ENCODE peak calls at places on chromosome 1, in six cellular contexts. One of them, this sample, is unnamed. For H3K4me1, the result is how much of the 10 kb centered on the place peaks cover.

GRCh38 chr1:15353839-15354579 is 55.7 kb upstream of the EFHD2 start:
- DNase-seq in esophagus squamous epithelium: no peak
- DNase-seq in heart left ventricle: peak
- DNase-seq in HCT116: peak
- DNase-seq in H1: no peak
- DNase-seq in A549: no peak
- DNase-seq in this sample: no peak

GRCh38 chr1:3922201-3922725 is 22.2 kb upstream of the C1orf174 start:
- DNase-seq in esophagus squamous epithelium: no peak
- DNase-seq in heart left ventricle: no peak
- DNase-seq in HCT116: no peak
- DNase-seq in H1: no peak
- DNase-seq in A549: no peak
- DNase-seq in this sample: no peak

GRCh38 chr1:201774224-201774982 is 54.6 kb upstream of the IPO9 start:
- DNase-seq in esophagus squamous epithelium: no peak
- DNase-seq in heart left ventricle: no peak
- DNase-seq in HCT116: no peak
- DNase-seq in H1: no peak
- DNase-seq in A549: no peak
- DNase-seq in this sample: no peak

GRCh38 chr1:112515311-112516009 is 6.7 kb downstream of the WNT2B start:
- DNase-seq in esophagus squamous epithelium: no peak
- DNase-seq in heart left ventricle: no peak
- DNase-seq in HCT116: no peak
- DNase-seq in H1: no peak
- DNase-seq in A549: no peak
- DNase-seq in this sample: no peak

GRCh38 chr1:245156041-245156735 is 1.4 kb downstream of the KIF26B start:
- DNase-seq in esophagus squamous epithelium: no peak
- DNase-seq in heart left ventricle: peak
- DNase-seq in HCT116: peak
- DNase-seq in H1: peak
- DNase-seq in A549: peak
- DNase-seq in this sample: peak

GRCh38 chr1:109668123-109668800 is 405 bp downstream of the GSTM2 start:
- DNase-seq in esophagus squamous epithelium: no peak
- DNase-seq in heart left ventricle: no peak
- DNase-seq in HCT116: no peak
- DNase-seq in H1: no peak
- DNase-seq in A549: no peak
- DNase-seq in this sample: no peak

GRCh38 chr1:43994794-43995790 is 3.7 kb downstream of the CCDC24 start:
- DNase-seq in esophagus squamous epithelium: no peak
- DNase-seq in heart left ventricle: no peak
- DNase-seq in HCT116: no peak
- DNase-seq in H1: peak
- DNase-seq in A549: peak
- DNase-seq in this sample: no peak

GRCh38 chr1:198290089-198290683 is 133.4 kb downstream of the NEK7 start:
- DNase-seq in esophagus squamous epithelium: no peak
- DNase-seq in heart left ventricle: no peak
- DNase-seq in HCT116: no peak
- DNase-seq in H1: no peak
- DNase-seq in A549: no peak
- DNase-seq in this sample: no peak

GRCh38 chr1:91751281-91751680 is 134.7 kb downstream of the TGFBR3 start:
- DNase-seq in esophagus squamous epithelium: no peak
- DNase-seq in heart left ventricle: peak
- DNase-seq in HCT116: no peak
- DNase-seq in H1: no peak
- DNase-seq in A549: no peak
- DNase-seq in this sample: peak

GRCh38 chr1:61183471-61184034 is 101.2 kb downstream of the NFIA start:
- DNase-seq in esophagus squamous epithelium: no peak
- DNase-seq in heart left ventricle: peak
- DNase-seq in HCT116: no peak
- DNase-seq in H1: no peak
- DNase-seq in A549: no peak
- DNase-seq in this sample: peak

GRCh38 chr1:6962956-6963915 is 178.0 kb downstream of the CAMTA1 start:
- DNase-seq in esophagus squamous epithelium: no peak
- DNase-seq in heart left ventricle: peak
- DNase-seq in HCT116: peak
- DNase-seq in H1: peak
- DNase-seq in A549: peak
- DNase-seq in this sample: peak

GRCh38 chr1:38029725-38030511 is 16.7 kb downstream of the POU3F1 start:
- DNase-seq in esophagus squamous epithelium: no peak
- DNase-seq in heart left ventricle: peak
- DNase-seq in HCT116: no peak
- DNase-seq in H1: peak
- DNase-seq in A549: no peak
- DNase-seq in this sample: peak

GRCh38 chr1:116482490-116482889 is 88.3 kb downstream of the CD58 start:
- DNase-seq in esophagus squamous epithelium: no peak
- DNase-seq in heart left ventricle: no peak
- DNase-seq in HCT116: no peak
- DNase-seq in H1: no peak
- DNase-seq in A549: no peak
- DNase-seq in this sample: no peak

GRCh38 chr1:182259963-182260362 is 131.6 kb downstream of the GLUL start:
- DNase-seq in esophagus squamous epithelium: no peak
- DNase-seq in heart left ventricle: no peak
- DNase-seq in HCT116: no peak
- DNase-seq in H1: no peak
- DNase-seq in A549: no peak
- DNase-seq in this sample: no peak

GRCh38 chr1:235739631-235740030 is 90.0 kb upstream of the GNG4 start:
- DNase-seq in esophagus squamous epithelium: no peak
- DNase-seq in heart left ventricle: no peak
- DNase-seq in HCT116: no peak
- DNase-seq in H1: no peak
- DNase-seq in A549: no peak
- DNase-seq in this sample: no peak

GRCh38 chr1:12203216-12204007 is 26.4 kb upstream of the VPS13D start:
- DNase-seq in esophagus squamous epithelium: no peak
- DNase-seq in heart left ventricle: no peak
- DNase-seq in HCT116: no peak
- DNase-seq in H1: no peak
- DNase-seq in A549: no peak
- DNase-seq in this sample: no peak

GRCh38 chr1:44044071-44044801 is 13.0 kb upstream of the SLC6A9 start:
- DNase-seq in esophagus squamous epithelium: no peak
- DNase-seq in heart left ventricle: no peak
- DNase-seq in HCT116: no peak
- DNase-seq in H1: no peak
- DNase-seq in A549: no peak
- DNase-seq in this sample: no peak

GRCh38 chr1:217091601-217092000 is 368.4 kb upstream of the ESRRG start:
- DNase-seq in esophagus squamous epithelium: no peak
- DNase-seq in heart left ventricle: no peak
- DNase-seq in HCT116: no peak
- DNase-seq in H1: no peak
- DNase-seq in A549: no peak
- DNase-seq in this sample: no peak

GRCh38 chr1:169484683-169485426 is 889 bp downstream of the SLC19A2 start:
- DNase-seq in esophagus squamous epithelium: no peak
- DNase-seq in heart left ventricle: peak
- DNase-seq in HCT116: no peak
- DNase-seq in H1: no peak
- DNase-seq in A549: peak
- DNase-seq in this sample: peak

GRCh38 chr1:2241820-2242219 is 13.7 kb downstream of the SKI start:
- DNase-seq in esophagus squamous epithelium: no peak
- DNase-seq in heart left ventricle: peak
- DNase-seq in HCT116: no peak
- DNase-seq in H1: no peak
- DNase-seq in A549: no peak
- DNase-seq in this sample: no peak

GRCh38 chr1:8314346-8315280 is 3.3 kb upstream of the SLC45A1 start:
- DNase-seq in esophagus squamous epithelium: no peak
- DNase-seq in heart left ventricle: peak
- DNase-seq in HCT116: peak
- DNase-seq in H1: peak
- DNase-seq in A549: peak
- DNase-seq in this sample: peak

DNA sequence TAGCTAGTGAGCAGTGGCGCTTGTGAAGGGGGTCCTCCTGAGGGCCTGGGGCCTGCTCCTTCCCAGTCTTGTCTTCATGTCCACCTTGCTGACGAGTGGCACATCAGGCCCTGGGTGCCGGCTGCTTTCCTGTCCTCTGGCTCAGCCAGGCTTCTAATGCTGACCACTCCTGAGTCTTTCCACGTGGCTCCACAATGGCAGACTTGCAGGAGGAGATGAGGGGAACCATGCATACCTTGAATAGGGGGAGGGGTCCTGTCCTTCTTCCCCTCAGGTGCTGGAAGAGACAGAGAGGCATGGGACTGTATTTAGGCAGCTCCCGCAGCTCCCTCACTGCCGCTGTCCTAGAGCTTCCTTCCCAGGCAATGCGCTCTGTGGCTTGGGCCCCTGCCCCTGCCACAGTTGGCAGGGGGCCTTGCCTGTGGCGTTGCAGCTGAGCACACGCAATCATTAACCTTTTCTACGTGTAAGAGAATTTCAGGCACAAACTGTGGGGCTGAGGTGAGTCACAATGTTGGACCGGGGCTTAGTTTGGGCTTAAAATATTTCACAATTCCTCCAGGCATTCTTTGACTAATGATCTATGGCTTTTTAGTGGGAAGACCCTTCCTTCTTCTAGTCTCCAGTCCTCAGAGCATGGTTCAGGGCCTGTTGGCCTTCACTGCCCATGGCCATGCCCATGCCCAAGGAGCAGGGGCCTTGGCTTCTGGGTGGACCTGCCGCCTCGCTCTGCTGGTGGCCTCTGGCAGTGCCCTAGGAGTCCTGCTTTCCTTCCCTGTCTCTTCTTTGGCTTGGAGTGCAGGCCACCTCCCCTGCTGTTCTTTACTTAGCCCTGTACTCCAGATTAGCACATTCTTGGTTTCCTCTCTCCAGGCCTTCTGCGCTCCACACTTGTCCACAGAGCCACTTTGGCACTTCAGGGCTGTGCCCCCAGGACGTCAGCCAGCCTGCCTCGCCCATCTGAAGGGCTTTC is 39.1 kb downstream of the MAPKAPK2 start:
- DNase-seq in esophagus squamous epithelium: no peak
- DNase-seq in heart left ventricle: peak
- DNase-seq in HCT116: no peak
- DNase-seq in H1: no peak
- DNase-seq in A549: peak
- DNase-seq in this sample: peak
- H3K4me1 ChIP-seq in esophagus squamous epithelium: half or more
- H3K4me1 ChIP-seq in heart left ventricle: half or more
- H3K4me1 ChIP-seq in HCT116: under half
- H3K4me1 ChIP-seq in H1: under half
- H3K4me1 ChIP-seq in A549: half or more
- H3K4me1 ChIP-seq in this sample: half or more

DNA sequence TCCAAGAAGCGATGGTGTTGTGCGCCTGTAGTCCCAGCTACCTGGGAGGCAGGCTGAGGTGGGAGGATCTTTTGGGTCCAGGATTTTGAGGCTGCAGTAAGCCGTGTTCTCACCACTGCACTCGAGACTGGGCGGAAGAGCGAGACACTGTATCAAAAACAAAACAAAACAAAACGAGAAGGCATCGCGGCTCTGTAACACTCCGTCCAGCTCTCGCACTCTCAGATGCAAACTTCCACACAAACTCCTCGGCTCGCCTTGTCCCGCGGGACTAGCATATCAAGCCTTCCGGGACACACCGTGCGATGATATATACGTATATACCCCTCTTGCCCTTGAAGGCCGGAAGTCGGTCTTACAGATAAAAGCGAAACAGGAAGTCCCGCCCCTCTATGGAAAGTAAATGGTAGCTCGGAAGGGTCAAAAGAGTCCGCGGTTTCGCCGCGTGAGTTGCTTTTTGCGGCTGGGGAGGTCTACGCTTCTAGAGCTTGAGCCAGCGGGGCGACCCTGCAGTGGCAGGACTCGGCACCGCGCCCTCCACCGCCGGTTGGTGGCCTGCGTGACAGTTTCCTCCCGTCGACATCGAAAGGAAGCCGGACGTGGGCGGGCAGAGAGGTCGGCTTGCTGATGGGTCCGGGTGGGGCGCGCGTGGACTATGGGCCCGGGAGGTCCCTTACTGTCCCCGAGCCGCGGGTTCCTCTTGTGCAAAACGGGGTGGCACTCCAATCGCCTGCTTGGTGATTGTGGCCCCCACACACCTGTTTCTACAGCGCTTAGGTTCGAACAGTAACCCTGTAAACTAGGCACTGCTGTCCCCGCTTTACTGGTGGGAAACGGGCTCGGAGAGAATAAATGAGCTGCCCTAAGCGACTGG is at the start of gene COA6:
- DNase-seq in esophagus squamous epithelium: peak
- DNase-seq in heart left ventricle: peak
- DNase-seq in HCT116: peak
- DNase-seq in H1: peak
- DNase-seq in A549: peak
- DNase-seq in this sample: peak
- TF ChIP-seq POLR2A in esophagus squamous epithelium: peak
- TF ChIP-seq POLR2A in heart left ventricle: no peak
- TF ChIP-seq POLR2A in HCT116: peak
- TF ChIP-seq POLR2A in H1: peak
- TF ChIP-seq POLR2A in A549: peak
- TF ChIP-seq POLR2A in this sample: peak

DNA sequence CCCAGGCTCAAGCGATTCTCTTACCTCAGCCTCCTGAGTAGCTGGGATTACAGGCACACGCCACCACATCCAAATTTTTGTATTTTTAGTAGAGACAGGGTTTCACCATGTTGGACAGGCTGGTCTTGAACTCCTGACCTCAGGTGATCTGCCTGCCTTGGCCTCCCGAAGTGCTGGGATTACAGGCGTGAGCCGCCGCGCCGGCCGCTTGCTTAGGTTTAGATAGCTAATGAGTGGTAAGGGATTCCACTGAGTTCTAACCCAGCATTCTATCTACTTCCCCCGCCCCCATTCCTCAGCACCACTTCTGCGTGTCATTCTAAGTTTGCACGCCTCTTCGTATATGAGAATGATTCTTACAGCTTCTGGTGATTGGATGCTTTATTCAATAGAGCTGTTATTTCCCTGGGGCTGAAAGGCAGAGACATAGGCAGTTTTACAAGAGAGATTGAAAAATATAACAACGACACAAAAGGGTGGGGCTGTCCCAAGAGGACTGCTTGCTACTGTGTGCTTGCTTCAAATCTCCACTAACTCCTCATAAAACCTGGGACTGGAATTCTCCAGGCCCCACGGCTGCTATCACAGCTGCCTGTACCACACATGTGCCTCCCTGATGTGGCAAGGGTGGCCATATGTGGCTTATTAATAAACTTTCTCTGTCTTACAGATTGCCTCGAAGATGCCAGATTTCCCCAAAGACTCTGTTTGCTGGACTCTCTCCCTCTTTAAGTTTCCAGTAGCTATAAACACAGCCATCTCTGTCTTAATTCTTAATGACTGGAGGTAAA is 23.7 kb upstream of the GREM2 start:
- DNase-seq in esophagus squamous epithelium: no peak
- DNase-seq in heart left ventricle: no peak
- DNase-seq in HCT116: no peak
- DNase-seq in H1: no peak
- DNase-seq in A549: no peak
- DNase-seq in this sample: no peak
- H3K4me1 ChIP-seq in esophagus squamous epithelium: under half
- H3K4me1 ChIP-seq in heart left ventricle: under half
- H3K4me1 ChIP-seq in HCT116: under half
- H3K4me1 ChIP-seq in H1: under half
- H3K4me1 ChIP-seq in A549: under half
- H3K4me1 ChIP-seq in this sample: under half

GRCh38 chr1:41241748-41242644 is at the start of gene SCMH1:
- DNase-seq in esophagus squamous epithelium: no peak
- DNase-seq in heart left ventricle: peak
- DNase-seq in HCT116: no peak
- DNase-seq in H1: peak
- DNase-seq in A549: peak
- DNase-seq in this sample: peak
- TF ChIP-seq POLR2A in esophagus squamous epithelium: no peak
- TF ChIP-seq POLR2A in heart left ventricle: no peak
- TF ChIP-seq POLR2A in HCT116: no peak
- TF ChIP-seq POLR2A in H1: no peak
- TF ChIP-seq POLR2A in A549: no peak
- TF ChIP-seq POLR2A in this sample: no peak

This sample was measured in sigmoid colon.